ENCODE peak calls at places on chromosomes 6 and 20, in nine cellular contexts. B is heart right ventricle, P is ascending aorta, N is brain microvascular endothelial cell, O is HepG2, U is RWPE1, I is upper lobe of right lung, Y is H9, Z is cardiac muscle cell. X is an unnamed sample.

GRCh38 chr20:9989066-9989724 is 45.6 kb upstream of the ANKEF1 start:
- DNase-seq in Z (peak; percentile 86), O (no peak), U (no peak), N (peak; percentile 43), I (no peak), Y (no peak), B (no peak), P (no peak), X (no peak)

GRCh38 chr6:170292111-170292777 is 1.4 kb upstream of the DLL1 start:
- DNase-seq in I (no peak), Y (no peak), U (no peak), P (peak; percentile 61), O (no peak), N (no peak), B (no peak), Z (no peak), X (no peak)

GRCh38 chr6:107942164-107942563 is 15.8 kb downstream of the SEC63 start:
- DNase-seq in I (no peak), P (no peak), B (no peak), Z (no peak), Y (no peak), U (no peak), O (no peak), N (no peak), X (no peak)

GRCh38 chr20:35462351-35462750 is 7.0 kb downstream of the CEP250 start:
- DNase-seq in N (no peak), U (no peak), P (no peak), O (no peak), Y (no peak), I (no peak), B (no peak), Z (no peak), X (no peak)

GRCh38 chr6:129191275-129191674 is 308.3 kb downstream of the LAMA2 start:
- DNase-seq in P (no peak), B (no peak), O (no peak), Z (no peak), U (no peak), I (no peak), N (no peak), Y (no peak), X (no peak)

GRCh38 chr6:20033697-20034407 is 178.4 kb downstream of the MBOAT1 start:
- DNase-seq in U (no peak), Z (no peak), N (no peak), O (no peak), Y (no peak), B (no peak), I (no peak), P (no peak), X (no peak)

GRCh38 chr20:33262658-33263065 is 20.4 kb upstream of the BPIFB1 start:
- DNase-seq in Z (peak; percentile 81), P (no peak), I (no peak), N (peak; percentile 52), U (peak; percentile 60), Y (peak; percentile 75), B (no peak), O (peak; percentile 82), X (no peak)

GRCh38 chr20:43955244-43956191 is 40.9 kb downstream of the TOX2 start:
- DNase-seq in O (no peak), N (peak; percentile 77), Z (peak; percentile 84), I (no peak), Y (no peak), B (no peak), P (no peak), U (peak; percentile 99), X (peak; percentile 86)

GRCh38 chr20:24502661-24503060 is 33.2 kb downstream of the SYNDIG1 start:
- DNase-seq in Z (peak; percentile 10), N (no peak), O (no peak), P (no peak), B (no peak), Y (no peak), I (no peak), U (no peak), X (no peak)

GRCh38 chr6:76593668-76594067 is 521.2 kb upstream of the IMPG1 start:
- DNase-seq in P (no peak), I (peak; percentile 37), Y (no peak), B (no peak), U (no peak), N (no peak), O (no peak), Z (no peak), X (no peak)

GRCh38 chr6:75199856-75200255 is 6.0 kb downstream of the COL12A1 start:
- DNase-seq in B (no peak), P (no peak), I (no peak), O (no peak), Y (no peak), U (no peak), N (no peak), Z (no peak), X (no peak)

GRCh38 chr6:39876111-39876510 is 58.2 kb downstream of the MOCS1 start:
- DNase-seq in B (no peak), I (no peak), U (no peak), Y (no peak), P (no peak), O (no peak), Z (no peak), N (no peak), X (no peak)

GRCh38 chr6:39873439-39873838 is 60.8 kb downstream of the MOCS1 start:
- DNase-seq in B (no peak), I (no peak), Z (no peak), N (no peak), U (no peak), O (no peak), Y (no peak), P (no peak), X (no peak)

GRCh38 chr6:39867592-39867991 is 66.7 kb downstream of the MOCS1 start:
- DNase-seq in I (no peak), B (no peak), O (no peak), U (no peak), Z (no peak), P (no peak), N (no peak), Y (peak; percentile 79), X (no peak)

GRCh38 chr6:39865011-39865888 is 69.0 kb downstream of the MOCS1 start:
- DNase-seq in N (peak; percentile 33), P (peak; percentile 89), O (peak; percentile 74), U (peak; percentile 69), Y (peak; percentile 83), B (peak; percentile 67), Z (peak; percentile 74), I (peak; percentile 72), X (no peak)

GRCh38 chr6:39870950-39871349 is 63.3 kb downstream of the MOCS1 start:
- DNase-seq in I (no peak), B (no peak), N (no peak), U (no peak), O (no peak), P (no peak), Y (no peak), Z (no peak), X (no peak)
- TF ChIP-seq CTCF in I (no peak), B (no peak), N (peak; percentile 45), U (no peak), O (no peak), P (no peak), Y (peak; percentile 29), Z (peak; percentile 12), X (no peak)

DNA sequence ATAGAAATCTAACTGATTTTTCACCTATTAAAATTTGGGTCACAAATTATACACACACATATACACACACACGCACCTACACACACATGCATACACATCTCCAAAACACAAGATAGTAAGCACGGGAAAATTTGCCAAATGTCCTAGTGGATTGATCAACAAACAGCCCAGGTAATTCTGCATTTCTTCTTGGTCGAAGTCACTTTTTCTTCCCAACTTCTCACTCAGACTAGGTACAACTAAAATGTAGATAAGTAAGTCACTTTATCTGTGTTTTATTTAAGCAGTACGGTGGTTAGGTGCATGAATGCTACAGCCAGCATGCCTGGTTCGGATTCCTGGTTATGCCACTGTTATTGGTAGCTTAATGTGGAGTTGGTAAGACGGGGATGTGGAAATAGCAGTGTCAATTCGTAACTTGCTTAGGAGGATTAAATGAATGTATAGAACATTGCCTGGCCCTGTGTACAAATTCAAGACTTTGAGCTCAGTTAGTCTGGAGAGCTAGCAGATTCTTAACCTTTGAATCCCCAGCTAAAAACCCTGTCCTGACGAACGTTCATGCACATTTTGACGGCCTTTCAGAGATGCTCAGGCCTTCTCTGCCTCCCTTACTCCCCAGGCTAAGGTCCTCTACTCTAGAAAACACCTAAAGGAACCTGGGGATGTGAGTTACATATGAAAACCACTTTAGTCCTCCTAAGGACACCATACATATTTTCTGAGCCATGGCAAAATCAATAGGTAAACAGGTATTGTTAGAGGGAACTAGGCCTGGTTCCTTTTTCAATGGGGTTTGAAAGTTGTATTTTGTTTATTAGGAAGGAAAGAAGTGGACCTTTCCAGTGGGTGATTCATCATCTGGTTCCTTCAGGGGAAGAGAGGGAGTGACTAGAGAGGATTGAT is 50.9 kb downstream of the CYP24A1 start:
- DNase-seq in O (peak; percentile 91), Y (no peak), Z (no peak), N (no peak), P (no peak), I (no peak), U (no peak), B (no peak), X (no peak)
- H3K27ac ChIP-seq in O (peak overlapping the region; percentile 98), Y (no peak overlapping the region), Z (no peak overlapping the region), N (peak overlapping the region; percentile 91), P (no peak overlapping the region), I (peak overlapping the region; percentile 58), U (peak overlapping the region; percentile 86), B (no peak overlapping the region), X (peak overlapping the region; percentile 99)

DNA sequence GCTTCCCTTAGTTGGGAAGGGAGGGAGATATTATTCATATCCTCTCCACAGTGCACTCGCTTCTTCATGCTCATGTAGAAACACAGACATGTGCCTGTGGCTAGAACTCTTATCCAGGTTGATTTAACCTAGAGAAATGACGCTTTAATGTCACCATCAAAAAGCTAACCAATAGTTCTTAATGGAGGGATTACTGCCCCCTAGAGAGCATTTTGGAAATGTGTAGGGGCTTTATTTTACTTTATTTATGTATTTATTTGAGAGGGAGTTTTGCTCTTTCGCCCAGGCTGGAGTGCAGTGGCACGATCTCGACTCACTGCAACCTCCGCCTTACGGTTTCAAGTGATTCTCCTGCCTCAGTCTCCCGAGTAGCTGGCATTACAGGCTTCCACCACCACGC is 229.6 kb downstream of the SOD2 start:
- DNase-seq in P (no peak), Z (peak; percentile 56), B (no peak), U (no peak), N (peak; percentile 5), Y (no peak), O (no peak), I (no peak), X (no peak)
- TF ChIP-seq CTCF in P (peak; percentile 44), Z (peak; percentile 54), B (no peak), U (no peak), N (peak; percentile 21), Y (peak; percentile 75), O (no peak), I (peak; percentile 27), X (peak; percentile 39)

DNA sequence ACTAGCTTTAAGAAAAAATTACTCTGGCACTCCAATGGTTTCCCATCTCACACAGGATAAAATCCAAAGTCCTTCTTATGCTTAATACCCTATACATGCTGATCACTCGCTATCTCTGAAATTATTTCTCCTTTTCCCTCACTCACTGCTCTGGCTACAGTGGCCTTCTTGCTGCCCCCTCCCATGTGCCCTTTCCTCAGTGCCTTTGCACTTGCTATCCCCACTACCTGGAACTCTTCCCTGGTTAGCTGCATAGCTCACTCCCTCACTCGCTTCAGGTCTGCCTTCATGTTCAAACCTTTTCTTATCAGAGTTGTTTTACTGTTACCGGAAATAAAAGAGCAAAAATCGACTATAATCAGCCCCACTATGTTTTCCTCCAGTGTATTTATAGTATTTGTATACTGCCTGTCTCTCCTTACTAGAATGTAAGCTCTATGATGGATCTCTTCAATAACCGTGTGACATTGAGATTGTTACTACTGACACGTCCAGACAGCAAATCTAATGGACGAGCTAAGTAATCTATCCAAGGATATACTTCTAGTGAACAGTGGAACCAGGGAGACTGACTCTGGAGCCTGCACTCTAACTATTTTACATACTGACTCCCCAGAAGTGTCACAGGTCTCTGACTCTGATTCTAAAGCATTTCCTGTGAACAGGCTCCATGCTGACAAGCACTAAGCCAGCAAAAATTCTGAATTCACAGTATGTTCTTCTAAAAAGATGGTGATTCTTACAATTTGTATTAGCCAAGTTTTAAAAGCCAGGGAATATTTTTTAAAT is 25.1 kb downstream of the FKBP5 start:
- DNase-seq in U (no peak), N (peak; percentile 80), I (no peak), Y (no peak), Z (peak; percentile 63), P (no peak), O (no peak), B (no peak), X (no peak)
- H3K27ac ChIP-seq in U (peak overlapping the region; percentile 68), N (peak overlapping the region; percentile 66), I (no peak overlapping the region), Y (no peak overlapping the region), Z (peak overlapping the region; percentile 61), P (peak overlapping the region; percentile 65), O (no peak overlapping the region), B (no peak overlapping the region), X (peak overlapping the region; percentile 44)